ENCODE peak calls at places on chromosomes 4 and X, in seven cellular contexts. M, B, O, C, A, D and G are unnamed samples. For H3K4me1 and H3K36me3, the result is how much of the 10 kb centered on the place peaks cover.

GRCh38 chrX:85244411-85245210 is 820 bp downstream of the ZNF711 start:
- DNase-seq in M (no peak), A (peak), C (no peak), O (peak), B (no peak), D (peak), G (no peak)

GRCh38 chr4:142485452-142485851 is 360.6 kb downstream of the INPP4B start:
- DNase-seq in D (no peak), A (no peak), C (no peak), M (no peak), B (no peak), O (no peak), G (no peak)

GRCh38 chr4:89836897-89837384 is at the start of gene SNCA:
- DNase-seq in O (peak), D (peak), M (peak), B (peak), C (no peak), A (peak), G (peak)

GRCh38 chr4:74473155-74473811 is 28.3 kb downstream of the AREG start:
- DNase-seq in B (peak), A (peak), C (no peak), M (no peak), O (peak), D (no peak), G (no peak)

GRCh38 chr4:184347251-184348239 is 126.8 kb downstream of the IRF2 start:
- DNase-seq in A (no peak), D (peak), M (peak), B (peak), O (peak), C (no peak), G (no peak)

GRCh38 chr4:117560329-117560728 is 474.0 kb upstream of the NDST3 start:
- DNase-seq in D (no peak), B (no peak), M (no peak), O (peak), A (no peak), C (no peak), G (no peak)

GRCh38 chrX:104284407-104285000 is 29.8 kb upstream of the ESX1 start:
- DNase-seq in O (no peak), C (no peak), D (no peak), A (peak), B (no peak), M (no peak), G (no peak)

GRCh38 chrX:18170910-18171309 is 49.8 kb downstream of the BEND2 start:
- DNase-seq in M (no peak), B (no peak), O (no peak), C (no peak), A (no peak), D (no peak), G (no peak)

GRCh38 chr4:6749340-6750171 is 33.0 kb upstream of the KIAA0232 start:
- DNase-seq in B (peak), D (peak), M (peak), C (no peak), A (peak), O (peak), G (no peak)

GRCh38 chrX:72402614-72403013 is 96.9 kb upstream of the CITED1 start:
- DNase-seq in C (no peak), D (no peak), B (no peak), O (no peak), M (no peak), A (no peak), G (no peak)

GRCh38 chrX:13007519-13008188 is 32.7 kb downstream of the TMSB4X start:
- DNase-seq in A (peak), O (peak), M (no peak), D (no peak), C (no peak), B (no peak), G (no peak)

GRCh38 chrX:149002320-149002719 is 501.9 kb downstream of the AFF2 start:
- DNase-seq in B (no peak), D (no peak), O (no peak), M (no peak), A (no peak), C (no peak), G (no peak)

GRCh38 chr4:87220094-87220831 is at the start of gene KLHL8:
- DNase-seq in O (peak), B (peak), D (peak), C (peak), A (peak), M (peak), G (peak)

GRCh38 chrX:106912864-106913263 is 7.3 kb upstream of the CLDN2 start:
- DNase-seq in A (peak), D (no peak), B (no peak), O (peak), M (no peak), C (no peak), G (no peak)

GRCh38 chrX:151268836-151269235 is 92.5 kb downstream of the GPR50 start:
- DNase-seq in O (no peak), D (no peak), B (no peak), A (no peak), M (no peak), C (no peak), G (no peak)

GRCh38 chr4:1881709-1882108 is 10.5 kb downstream of the NSD2 start:
- DNase-seq in D (peak), C (no peak), M (peak), B (no peak), A (no peak), O (no peak), G (no peak)

GRCh38 chr4:1879491-1879890 is 8.3 kb downstream of the NSD2 start:
- DNase-seq in O (no peak), D (no peak), A (peak), B (no peak), C (no peak), M (no peak), G (no peak)

GRCh38 chr4:1883583-1883982 is 12.4 kb downstream of the NSD2 start:
- DNase-seq in O (no peak), B (no peak), D (no peak), M (no peak), C (no peak), A (no peak), G (no peak)

GRCh38 chr4:1882850-1883271 is 11.7 kb downstream of the NSD2 start:
- DNase-seq in M (no peak), D (no peak), C (no peak), B (peak), O (no peak), A (no peak), G (no peak)

GRCh38 chr4:1880332-1880731 is 9.1 kb downstream of the NSD2 start:
- DNase-seq in M (no peak), B (no peak), D (peak), A (no peak), O (no peak), C (no peak), G (no peak)
- H3K4me1 ChIP-seq in M (under half), B (under half), D (under half), A (under half), O (under half), C (under half), G (under half)

GRCh38 chrX:53195401-53195800 is 29.6 kb downstream of the KDM5C start:
- DNase-seq in C (no peak), A (peak), M (no peak), D (no peak), O (no peak), B (no peak), G (no peak)

GRCh38 chrX:53196678-53197077 is 28.3 kb downstream of the KDM5C start:
- DNase-seq in A (no peak), M (no peak), B (no peak), O (no peak), D (no peak), C (no peak), G (no peak)

GRCh38 chrX:53194308-53194707 is 30.7 kb downstream of the KDM5C start:
- DNase-seq in A (no peak), C (no peak), B (no peak), O (no peak), D (no peak), M (no peak), G (no peak)

GRCh38 chrX:53190363-53190960 is 34.5 kb downstream of the KDM5C start:
- DNase-seq in C (no peak), O (no peak), D (peak), B (no peak), M (no peak), A (peak), G (no peak)

GRCh38 chrX:53193093-53193492 is 31.9 kb downstream of the KDM5C start:
- DNase-seq in M (no peak), O (no peak), D (no peak), A (no peak), B (no peak), C (no peak), G (no peak)
- H3K36me3 ChIP-seq in M (under half), O (under half), D (under half), A (under half), B (half or more), C (under half), G (under half)

DNA sequence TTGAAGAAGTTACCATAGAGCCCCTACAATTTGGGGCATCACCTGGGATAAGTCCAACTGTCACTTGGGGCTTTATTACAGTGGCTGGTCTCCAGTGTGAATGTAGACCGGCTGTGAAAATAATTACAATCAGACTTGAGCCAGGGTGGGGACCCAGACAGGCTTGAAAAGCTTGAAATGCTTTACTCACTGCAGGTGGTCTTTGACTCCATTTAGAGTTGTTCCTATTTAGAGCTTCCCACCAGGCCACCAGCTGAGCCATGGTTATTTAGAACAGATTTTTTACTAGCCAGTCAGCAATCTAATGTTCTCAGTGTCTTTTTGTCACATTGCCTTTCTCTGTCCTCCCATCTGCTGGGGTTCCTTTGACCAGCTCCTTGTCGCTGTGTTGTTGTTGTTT is 5.7 kb downstream of the ARHGAP10 start:
- DNase-seq in C (no peak), D (no peak), O (no peak), B (no peak), M (no peak), A (no peak), G (no peak)
- H3K4me1 ChIP-seq in C (under half), D (under half), O (under half), B (under half), M (under half), A (half or more), G (under half)

GRCh38 chr4:51866835-51867234 is 23.9 kb downstream of the DCUN1D4 start:
- DNase-seq in D (no peak), O (no peak), B (peak), C (no peak), A (no peak), M (no peak), G (no peak)
- H3K36me3 ChIP-seq in D (under half), O (under half), B (half or more), C (under half), A (under half), M (under half), G (under half)

DNA sequence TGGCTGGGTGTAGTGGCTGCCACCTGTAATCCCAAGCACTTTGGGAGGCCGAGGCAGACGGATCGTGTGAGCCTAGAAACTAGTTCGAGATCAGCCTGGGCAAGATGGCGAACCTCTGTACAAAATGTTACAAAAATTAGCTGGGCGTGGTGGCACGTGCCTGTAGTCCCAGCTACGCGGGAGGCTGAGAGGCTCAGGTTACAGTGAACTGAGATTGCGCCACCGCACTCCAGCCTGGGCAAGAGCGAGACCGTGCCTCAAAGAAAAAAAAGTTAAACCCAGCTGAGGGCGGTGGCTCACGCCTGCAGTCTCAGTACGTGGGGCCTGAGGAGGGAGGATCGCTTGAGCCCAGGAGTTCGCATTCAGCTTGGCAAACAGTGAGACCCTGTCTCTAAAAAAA is 1.1 kb downstream of the TKTL1 start:
- DNase-seq in D (no peak), O (no peak), C (no peak), B (no peak), A (no peak), M (no peak), G (no peak)
- H3K4me1 ChIP-seq in D (under half), O (under half), C (under half), B (under half), A (under half), M (under half), G (under half)

DNA sequence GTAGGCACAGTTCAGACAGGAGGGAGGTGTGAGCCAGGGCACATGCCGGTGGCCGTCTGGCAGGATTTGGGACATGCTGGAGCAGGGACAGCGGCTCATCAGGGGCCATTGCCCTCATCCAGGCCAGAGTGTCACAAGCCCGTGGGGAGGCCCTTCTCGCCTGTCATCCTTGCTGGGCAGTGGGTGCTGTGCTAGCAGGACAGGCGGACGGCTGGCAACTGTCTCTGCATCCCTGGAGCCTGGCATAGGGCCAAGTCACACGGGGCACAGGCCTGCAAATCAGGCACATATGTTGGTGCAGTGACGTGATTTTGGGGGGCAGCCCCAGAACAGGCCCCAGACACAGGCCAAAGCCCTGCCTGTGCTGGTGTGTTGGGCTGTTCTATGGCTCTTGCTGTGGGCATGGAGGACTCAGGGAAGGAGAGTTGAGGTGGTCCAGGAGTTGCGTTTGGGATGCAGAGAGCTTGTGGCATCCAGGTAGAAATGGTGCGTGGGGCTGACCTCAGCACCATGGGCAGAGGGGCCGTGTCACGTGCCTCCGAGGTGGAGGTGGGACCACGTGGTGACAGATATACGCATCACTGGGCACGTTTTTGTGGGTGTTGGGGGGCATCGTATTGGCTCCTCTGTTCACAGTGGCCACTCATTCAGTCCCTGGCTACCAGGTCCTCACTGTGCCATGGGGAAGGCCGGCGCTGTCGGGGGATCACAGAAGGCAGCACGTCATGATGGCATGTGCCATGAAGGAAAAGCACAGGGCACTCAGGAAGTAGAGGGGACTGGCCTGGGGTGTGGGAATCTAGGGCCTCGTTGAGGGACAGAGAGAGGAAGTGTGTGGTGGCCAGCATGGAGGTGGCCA is 14.6 kb upstream of the MSANTD1 start:
- DNase-seq in M (no peak), C (no peak), A (no peak), B (no peak), O (no peak), D (no peak), G (no peak)
- H3K36me3 ChIP-seq in M (under half), C (under half), A (under half), B (half or more), O (under half), D (under half), G (under half)